ENCODE peak calls at places on chromosomes 3 and 15, in six cellular contexts. Z is AG04450, W is fibroblast of mammary gland, A is hepatocyte, R is heart left ventricle, D is pancreas. K is an unnamed sample.

GRCh38 chr3:107235923-107236315 is 141.3 kb upstream of the CCDC54 start:
- DNase-seq in A (peak; percentile 86), W (peak; percentile 95), R (peak; percentile 60), D (peak; percentile 36), Z (peak; percentile 74), K (peak; percentile 64)

GRCh38 chr15:63752075-63752684 is 81.6 kb downstream of the HERC1 start:
- DNase-seq in D (peak; percentile 24), A (peak; percentile 73), R (peak; percentile 25), Z (peak; percentile 10), W (peak; percentile 69), K (no peak)

GRCh38 chr3:94405258-94406035 is 342.6 kb downstream of the NSUN3 start:
- DNase-seq in Z (no peak), D (no peak), W (no peak), A (no peak), R (no peak), K (no peak)

GRCh38 chr3:71629289-71630252 is 46.0 kb upstream of the FOXP1 start:
- DNase-seq in Z (peak; percentile 33), A (no peak), R (peak; percentile 16), W (peak; percentile 86), D (peak; percentile 41), K (peak; percentile 64)

GRCh38 chr3:127420355-127420655 is 132.5 kb upstream of the PRR20G start:
- DNase-seq in R (no peak), A (no peak), Z (no peak), D (no peak), W (no peak), K (peak; percentile 40)

GRCh38 chr3:148604270-148605085 is 93.2 kb upstream of the AGTR1 start:
- DNase-seq in Z (no peak), W (peak; percentile 77), D (no peak), A (peak; percentile 13), R (no peak), K (peak; percentile 65)

GRCh38 chr3:196192036-196193001 is 18.9 kb downstream of the ZDHHC19 start:
- DNase-seq in R (no peak), A (no peak), Z (no peak), D (no peak), W (no peak), K (no peak)

GRCh38 chr3:178895178-178895789 is 176.3 kb downstream of the ZMAT3 start:
- DNase-seq in A (no peak), W (no peak), Z (no peak), D (no peak), R (no peak), K (no peak)

DNA sequence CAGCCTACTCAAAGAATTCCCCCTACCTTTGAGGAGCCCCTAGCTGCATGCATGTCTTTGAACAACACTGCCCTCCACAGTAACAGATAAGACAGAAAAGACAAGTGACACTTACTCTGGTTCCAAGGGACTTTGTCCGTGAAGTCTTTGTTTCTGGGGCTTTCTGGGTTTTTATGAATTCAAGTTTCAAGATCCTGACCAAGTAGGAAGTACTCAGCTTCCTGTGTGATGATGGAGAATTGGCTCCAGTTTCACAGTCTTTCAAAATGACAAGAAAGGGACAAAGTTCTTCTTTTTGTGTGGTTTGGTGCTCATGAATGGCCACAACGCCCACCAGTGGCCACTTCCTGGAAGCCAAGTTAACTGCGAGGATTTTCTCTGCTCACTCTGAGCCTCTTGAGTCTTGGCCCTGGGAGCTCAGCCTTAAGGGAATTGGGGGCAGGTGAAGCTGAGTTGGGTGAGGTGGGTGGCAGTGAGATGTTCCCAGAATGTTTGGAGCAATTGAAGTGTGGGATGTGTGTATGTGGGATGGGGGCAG is at the start of gene CCR1:
- DNase-seq in R (peak; percentile 29), Z (no peak), A (peak; percentile 65), W (peak; percentile 65), D (no peak), K (no peak)
- H3K4me3 ChIP-seq in R (peak within 1 kb of the TSS; percentile 7), Z (no peak within 1 kb of the TSS), A (no peak within 1 kb of the TSS), W (no peak within 1 kb of the TSS), D (no peak within 1 kb of the TSS), K (no peak within 1 kb of the TSS)

DNA sequence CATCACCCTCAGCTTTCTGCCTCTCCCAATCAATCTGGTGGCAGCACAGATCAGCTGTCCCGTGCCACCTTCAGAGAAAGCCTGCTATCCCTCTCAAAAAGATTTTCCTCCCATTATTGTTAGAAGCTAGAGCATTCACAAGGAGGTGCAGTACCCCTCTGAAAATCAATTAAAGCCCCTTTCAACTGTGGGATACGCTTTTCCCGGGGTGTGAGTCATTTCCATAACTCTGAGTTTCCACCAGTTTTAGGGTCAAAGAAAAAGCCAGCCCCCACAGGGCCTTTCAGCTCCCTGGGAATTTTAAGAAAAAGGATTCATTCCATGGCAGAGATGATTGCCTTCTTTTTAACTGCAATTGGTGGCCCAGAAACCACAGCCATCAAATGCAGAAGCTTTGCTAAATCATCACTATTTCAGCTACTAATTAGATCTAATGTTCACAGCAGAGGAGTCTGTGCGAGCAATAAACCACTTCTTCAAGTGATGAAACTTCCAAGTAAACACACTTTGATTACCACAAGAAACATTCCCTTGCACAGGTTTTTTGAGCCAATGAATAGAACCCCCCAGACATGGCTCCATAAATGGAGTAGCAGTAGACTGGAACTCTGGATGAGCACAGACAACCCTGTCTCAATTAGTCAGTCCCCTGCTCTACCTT is 270.0 kb upstream of the TPRG1 start:
- DNase-seq in D (no peak), R (no peak), A (no peak), W (peak; percentile 38), Z (no peak), K (no peak)
- H3K4me3 ChIP-seq in D (no peak overlapping the region), R (no peak overlapping the region), A (no peak overlapping the region), W (no peak overlapping the region), Z (no peak overlapping the region), K (no peak overlapping the region)

DNA sequence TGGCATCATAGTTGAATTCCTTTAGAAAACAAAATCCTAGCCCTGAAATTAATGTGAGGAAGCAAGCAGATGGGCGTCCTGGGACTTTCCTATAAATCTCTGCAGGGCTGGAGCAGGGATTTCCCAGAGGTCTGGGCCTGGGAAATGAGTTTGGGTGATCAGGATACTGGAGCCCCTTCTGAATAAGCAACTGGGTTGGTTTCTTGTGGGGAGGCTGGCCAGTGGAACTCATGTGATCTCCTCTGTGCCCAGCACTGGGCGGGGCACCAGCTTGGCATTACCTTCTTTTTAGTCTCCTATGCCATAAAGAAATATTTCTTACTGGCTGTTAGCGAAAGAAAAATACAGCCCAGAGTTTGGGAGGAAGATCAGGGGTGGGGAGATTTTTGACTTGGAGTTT is 1.7 kb downstream of the THSD4 start:
- DNase-seq in R (peak; percentile 54), W (no peak), Z (no peak), A (no peak), D (no peak), K (no peak)
- H3K4me3 ChIP-seq in R (peak overlapping the region; percentile 74), W (no peak overlapping the region), Z (peak overlapping the region; percentile 78), A (no peak overlapping the region), D (peak overlapping the region; percentile 50), K (no peak overlapping the region)

GRCh38 chr3:120469440-120470415 is 18.9 kb upstream of the FSTL1 start:
- DNase-seq in R (no peak), Z (no peak), D (no peak), W (no peak), A (peak; percentile 59), K (no peak)
- H3K4me3 ChIP-seq in R (no peak overlapping the region), Z (no peak overlapping the region), D (no peak overlapping the region), W (no peak overlapping the region), A (no peak overlapping the region), K (no peak overlapping the region)

GRCh38 chr3:112640333-112640863 is 545 bp downstream of the CCDC80 start:
- DNase-seq in W (peak; percentile 94), Z (peak; percentile 68), D (no peak), A (peak; percentile 54), R (no peak), K (peak; percentile 75)

GRCh38 chr3:112639451-112640332 is 1.3 kb downstream of the CCDC80 start:
- DNase-seq in R (no peak), A (no peak), Z (no peak), W (peak; percentile 56), D (no peak), K (peak; percentile 76)

GRCh38 chr3:112637700-112638099 is 3.2 kb downstream of the CCDC80 start:
- DNase-seq in A (no peak), D (no peak), Z (no peak), R (no peak), W (no peak), K (peak; percentile 85)

GRCh38 chr3:112640864-112641751 is at the start of gene CCDC80:
- DNase-seq in A (peak; percentile 63), Z (peak; percentile 87), R (peak; percentile 25), W (peak; percentile 97), D (no peak), K (peak; percentile 71)

GRCh38 chr3:112638327-112639020 is 2.5 kb downstream of the CCDC80 start:
- DNase-seq in R (no peak), A (no peak), D (no peak), W (peak; percentile 66), Z (no peak), K (peak; percentile 73)
- H3K4me3 ChIP-seq in R (peak overlapping the region; percentile 44), A (no peak overlapping the region), D (no peak overlapping the region), W (peak overlapping the region; percentile 86), Z (peak overlapping the region; percentile 85), K (no peak overlapping the region)

GRCh38 chr3:31532587-31533168 is at the start of gene STT3B:
- DNase-seq in Z (peak; percentile 55), D (peak; percentile 85), A (peak; percentile 86), R (peak; percentile 87), W (peak; percentile 75), K (peak; percentile 90)

GRCh38 chr3:31533169-31533870 is 595 bp downstream of the STT3B start:
- DNase-seq in R (peak; percentile 55), W (no peak), Z (no peak), D (peak; percentile 62), A (peak; percentile 77), K (peak; percentile 80)

GRCh38 chr3:31534036-31534435 is 1.3 kb downstream of the STT3B start:
- DNase-seq in D (no peak), A (peak; percentile 26), W (no peak), R (no peak), Z (no peak), K (no peak)

GRCh38 chr3:31539275-31539674 is 6.5 kb downstream of the STT3B start:
- DNase-seq in Z (no peak), A (no peak), R (no peak), D (no peak), W (no peak), K (no peak)

DNA sequence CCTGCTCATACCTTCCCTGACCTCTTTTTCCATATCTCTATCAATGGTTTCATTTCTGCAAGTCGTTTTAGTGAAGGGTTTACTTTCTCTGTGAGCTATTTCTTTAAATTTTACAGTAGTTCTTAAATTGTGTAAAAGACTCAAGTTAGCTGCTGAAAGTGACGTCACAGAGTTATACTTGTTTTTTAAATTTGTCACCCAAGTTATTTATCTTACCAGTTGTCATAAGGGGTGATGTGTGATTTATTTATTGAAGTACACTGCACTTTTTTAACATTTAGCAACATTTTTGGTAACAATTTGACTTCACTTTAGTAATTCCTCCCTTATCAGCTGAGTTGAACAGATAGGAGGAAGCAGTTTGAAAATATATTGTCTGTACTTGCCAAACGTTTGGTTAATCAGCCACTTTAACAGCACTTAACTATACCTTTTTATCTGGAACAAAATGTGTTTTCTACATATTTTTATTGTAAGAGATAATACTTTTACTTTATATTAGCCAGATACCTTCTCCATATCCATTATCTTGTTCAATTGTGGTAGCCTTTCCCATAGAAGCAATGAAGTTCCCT is 3.8 kb downstream of the STT3B start:
- DNase-seq in W (no peak), R (no peak), Z (no peak), D (no peak), A (no peak), K (no peak)
- H3K4me3 ChIP-seq in W (no peak overlapping the region), R (no peak overlapping the region), Z (no peak overlapping the region), D (no peak overlapping the region), A (no peak overlapping the region), K (no peak overlapping the region)

GRCh38 chr3:134795776-134796312 is 784 bp downstream of the EPHB1 start:
- DNase-seq in Z (no peak), A (peak; percentile 26), D (no peak), W (peak; percentile 21), R (no peak), K (peak; percentile 67)
- H3K4me3 ChIP-seq in Z (peak overlapping the region; percentile 57), A (peak overlapping the region; percentile 43), D (peak overlapping the region; percentile 34), W (peak overlapping the region; percentile 53), R (peak overlapping the region; percentile 51), K (peak overlapping the region; percentile 57)

K was measured in sigmoid colon.